ENCODE peak calls at places on chromosome 18, in four cellular contexts. P is glutamatergic neuron, A is bronchial epithelial cell, W is lung. V is an unnamed sample.

GRCh38 chr18:50870138-50870845 is 8.6 kb upstream of the ME2 start:
- DNase-seq in W (peak), A (peak), P (no peak), V (peak)

GRCh38 chr18:24380163-24380747 is 17.4 kb downstream of the OSBPL1A start:
- DNase-seq in A (no peak), W (no peak), P (no peak), V (no peak)

GRCh38 chr18:61731169-61731568 is 161.6 kb downstream of the RNF152 start:
- DNase-seq in P (no peak), A (no peak), W (no peak), V (no peak)

GRCh38 chr18:50395093-50395492 is 20.2 kb downstream of the SKA1 start:
- DNase-seq in P (no peak), W (no peak), A (no peak), V (no peak)

GRCh38 chr18:79422022-79422782 is 26.5 kb downstream of the NFATC1 start:
- DNase-seq in W (no peak), A (no peak), P (no peak), V (peak)

GRCh38 chr18:21218862-21219261 is 23.2 kb upstream of the GREB1L start:
- DNase-seq in W (no peak), P (no peak), A (no peak), V (no peak)

GRCh38 chr18:31233550-31234306 is 71.1 kb upstream of the DSC1 start:
- DNase-seq in W (no peak), A (no peak), P (no peak), V (no peak)

GRCh38 chr18:50862401-50862800 is 16.5 kb upstream of the ME2 start:
- DNase-seq in P (no peak), W (no peak), A (no peak), V (no peak)

GRCh38 chr18:8742382-8743361 is 37.3 kb downstream of the MTCL1 start:
- DNase-seq in A (no peak), W (no peak), P (no peak), V (no peak)

GRCh38 chr18:686339-687111 is 25.9 kb downstream of the ENOSF1 start:
- DNase-seq in W (no peak), A (no peak), P (peak), V (no peak)

GRCh38 chr18:31499157-31499524 is 1.2 kb downstream of the DSG2 start:
- DNase-seq in P (no peak), W (no peak), A (peak), V (peak)

GRCh38 chr18:54173250-54173649 is 51.2 kb downstream of the MBD2 start:
- DNase-seq in W (no peak), A (no peak), P (no peak), V (no peak)

GRCh38 chr18:79987566-79987965 is 797 bp downstream of the TXNL4A start:
- DNase-seq in W (no peak), P (no peak), A (peak), V (peak)

DNA sequence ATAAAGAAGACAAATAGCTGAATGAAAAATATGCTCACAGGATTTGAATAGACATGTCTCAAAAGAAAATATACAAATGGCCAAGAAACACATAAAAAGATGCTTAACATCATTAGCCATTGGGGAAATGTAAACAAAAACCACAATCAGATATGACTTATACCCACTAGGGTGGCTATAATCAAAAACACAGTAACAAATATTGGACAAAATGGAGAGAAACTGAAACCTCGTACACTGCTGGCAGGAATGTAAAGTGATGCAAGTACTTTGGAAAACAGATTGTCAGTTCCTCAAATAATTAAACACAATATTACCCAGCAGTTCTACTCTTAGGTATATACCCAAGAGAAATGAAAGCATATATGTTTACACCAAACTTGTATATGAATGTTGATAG is 213.0 kb downstream of the PHLPP1 start:
- DNase-seq in A (no peak), W (no peak), P (no peak), V (no peak)
- TF ChIP-seq CTCF in A (no peak), W (no peak), P (no peak), V (no peak)

GRCh38 chr18:58427321-58427720 is 201.6 kb downstream of the ALPK2 start:
- DNase-seq in P (no peak), W (no peak), A (no peak), V (no peak)

GRCh38 chr18:58432050-58432727 is 196.7 kb downstream of the ALPK2 start:
- DNase-seq in A (no peak), W (no peak), P (no peak), V (no peak)

GRCh38 chr18:58429442-58429841 is 199.4 kb downstream of the ALPK2 start:
- DNase-seq in W (no peak), A (no peak), P (no peak), V (no peak)

GRCh38 chr18:58431215-58431614 is 197.7 kb downstream of the ALPK2 start:
- DNase-seq in W (no peak), A (no peak), P (no peak), V (no peak)
- TF ChIP-seq CTCF in W (no peak), A (no peak), P (no peak), V (no peak)

DNA sequence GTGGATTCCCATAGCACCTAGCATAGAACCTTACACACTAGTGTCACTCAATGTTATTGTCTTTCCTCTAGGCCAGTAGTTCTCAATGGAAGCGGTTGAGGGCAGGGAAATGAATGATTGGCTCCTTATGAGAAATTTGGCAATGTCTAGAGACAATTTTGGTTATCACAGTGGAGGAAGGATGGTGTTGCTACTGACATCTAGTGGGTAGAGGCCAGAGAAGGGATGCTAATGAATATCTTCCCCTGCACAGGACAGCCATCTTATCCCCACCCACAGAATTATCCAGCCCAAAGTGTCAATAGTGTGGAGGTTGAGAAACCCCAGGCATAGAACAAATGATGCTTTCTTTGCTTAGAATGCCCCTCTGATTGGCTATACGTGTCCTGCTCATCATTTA is 15.8 kb downstream of the C18orf63 start:
- DNase-seq in P (no peak), A (peak), W (no peak), V (peak)
- TF ChIP-seq CTCF in P (no peak), A (peak), W (no peak), V (peak)

GRCh38 chr18:40157120-40157519 is 1797.9 kb upstream of the PIK3C3 start:
- DNase-seq in P (no peak), A (no peak), W (no peak), V (no peak)

GRCh38 chr18:40159141-40160017 is 1795.7 kb upstream of the PIK3C3 start:
- DNase-seq in W (no peak), A (peak), P (no peak), V (peak)
- TF ChIP-seq CTCF in W (no peak), A (peak), P (peak), V (peak)

GRCh38 chr18:45851196-45851925 is 25.9 kb downstream of the SIGLEC15 start:
- DNase-seq in A (no peak), W (no peak), P (no peak), V (no peak)

GRCh38 chr18:45849529-45849928 is 24.1 kb downstream of the SIGLEC15 start:
- DNase-seq in A (no peak), P (no peak), W (no peak), V (no peak)

GRCh38 chr18:45847119-45847518 is 21.6 kb downstream of the SIGLEC15 start:
- DNase-seq in A (no peak), W (no peak), P (no peak), V (no peak)

GRCh38 chr18:45852631-45853030 is 27.2 kb downstream of the SIGLEC15 start:
- DNase-seq in W (no peak), P (no peak), A (no peak), V (no peak)

DNA sequence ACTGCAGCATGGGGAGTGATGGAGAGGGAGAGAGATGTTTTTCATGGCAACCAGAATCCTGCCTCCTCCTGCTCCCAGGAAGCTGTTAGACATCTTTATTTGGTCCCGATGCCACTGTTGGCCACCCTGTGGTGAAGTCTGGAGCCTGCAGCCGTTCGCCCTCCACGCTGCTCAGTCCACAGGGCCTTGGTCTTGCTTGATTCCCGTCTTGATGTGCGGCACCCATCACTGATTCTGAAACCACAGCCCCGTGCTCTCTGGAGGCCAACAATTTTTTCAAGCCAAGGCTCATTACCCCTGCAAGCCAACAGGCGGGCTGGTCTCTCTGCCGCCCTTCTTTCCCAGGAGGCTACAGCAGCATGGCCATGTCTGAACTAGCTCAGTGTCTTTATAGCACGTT is 24.5 kb downstream of the SIGLEC15 start:
- DNase-seq in W (no peak), A (no peak), P (peak), V (peak)
- TF ChIP-seq CTCF in W (no peak), A (peak), P (peak), V (peak)

GRCh38 chr18:42274488-42275137 is 319.6 kb downstream of the PIK3C3 start:
- DNase-seq in P (no peak), W (no peak), A (peak), V (peak)
- TF ChIP-seq CTCF in P (peak), W (no peak), A (no peak), V (peak)

GRCh38 chr18:48709371-48709770 is 170.5 kb downstream of the CTIF start:
- DNase-seq in P (no peak), W (no peak), A (no peak), V (no peak)
- TF ChIP-seq CTCF in P (no peak), W (no peak), A (no peak), V (no peak)

GRCh38 chr18:37637451-37637850 is 71.9 kb upstream of the CELF4 start:
- DNase-seq in A (no peak), P (no peak), W (peak), V (no peak)
- TF ChIP-seq CTCF in A (no peak), P (no peak), W (no peak), V (no peak)